ENCODE peak calls at places on chromosome 5, in four cellular contexts. N is IMR-90, X is K562, W is GM12878. Q is an unnamed sample.

GRCh38 chr5:168171901-168172717 is 119.3 kb upstream of the WWC1 start:
- DNase-seq in N (no peak), X (no peak), W (no peak), Q (no peak)

GRCh38 chr5:134328619-134329018 is 38.4 kb downstream of the CDKL3 start:
- DNase-seq in N (no peak), X (no peak), W (no peak), Q (peak)

GRCh38 chr5:136201870-136202269 is 8.9 kb upstream of the SMIM32 start:
- DNase-seq in N (no peak), X (no peak), W (no peak), Q (no peak)

GRCh38 chr5:159451197-159452052 is 121.1 kb upstream of the IL12B start:
- DNase-seq in N (peak), X (no peak), W (no peak), Q (peak)

GRCh38 chr5:96743805-96744559 is 63.8 kb downstream of the ERAP1 start:
- DNase-seq in N (no peak), X (no peak), W (no peak), Q (no peak)

GRCh38 chr5:39093351-39093749 is 19.2 kb upstream of the RICTOR start:
- DNase-seq in N (peak), X (no peak), W (no peak), Q (no peak)

GRCh38 chr5:1255081-1255561 is 29.9 kb downstream of the SLC6A18 start:
- DNase-seq in N (no peak), X (no peak), W (no peak), Q (no peak)

GRCh38 chr5:144332265-144332664 is 161.6 kb downstream of the KCTD16 start:
- DNase-seq in N (peak), X (no peak), W (no peak), Q (no peak)

GRCh38 chr5:151483647-151484046 is 36.2 kb downstream of the SLC36A1 start:
- DNase-seq in N (no peak), X (no peak), W (no peak), Q (no peak)

GRCh38 chr5:14869286-14870164 is 2.1 kb downstream of the ANKH start:
- DNase-seq in N (no peak), X (no peak), W (no peak), Q (no peak)

GRCh38 chr5:172106511-172107356 is 81.3 kb downstream of the STK10 start:
- DNase-seq in N (no peak), X (peak), W (peak), Q (peak)

GRCh38 chr5:141260458-141261237 is 15.5 kb downstream of the PCDHB15 start:
- DNase-seq in N (peak), X (no peak), W (no peak), Q (peak)

GRCh38 chr5:174078416-174078815 is 32.9 kb downstream of the NSG2 start:
- DNase-seq in N (no peak), X (no peak), W (no peak), Q (no peak)

GRCh38 chr5:167633931-167634341 is 657.5 kb upstream of the WWC1 start:
- DNase-seq in N (peak), X (no peak), W (no peak), Q (no peak)

GRCh38 chr5:125372694-125373621 is 626.5 kb upstream of the ZNF608 start:
- DNase-seq in N (peak), X (no peak), W (no peak), Q (no peak)

GRCh38 chr5:110054240-110054639 is 364.5 kb downstream of the MAN2A1 start:
- DNase-seq in N (peak), X (peak), W (peak), Q (peak)

GRCh38 chr5:72597456-72597948 is 90.3 kb upstream of the ZNF366 start:
- DNase-seq in N (peak), X (peak), W (no peak), Q (peak)

GRCh38 chr5:69206528-69207190 is 17.3 kb downstream of the CENPH start:
- DNase-seq in N (peak), X (no peak), W (no peak), Q (no peak)

GRCh38 chr5:73030995-73031394 is 75.2 kb downstream of the FCHO2 start:
- DNase-seq in N (peak), X (no peak), W (no peak), Q (peak)

GRCh38 chr5:74875994-74876791 is 10.0 kb upstream of the FAM169A start:
- DNase-seq in N (no peak), X (no peak), W (no peak), Q (no peak)

GRCh38 chr5:14039063-14039462 is 94.6 kb upstream of the DNAH5 start:
- DNase-seq in N (peak), X (no peak), W (no peak), Q (peak)

GRCh38 chr5:146697211-146697610 is 181.2 kb upstream of the GPR151 start:
- DNase-seq in N (no peak), X (no peak), W (no peak), Q (no peak)

GRCh38 chr5:130871346-130872086 is 293.5 kb downstream of the HINT1 start:
- DNase-seq in N (peak), X (peak), W (no peak), Q (peak)

GRCh38 chr5:132184588-132184987 is 43.1 kb downstream of the P4HA2 start:
- DNase-seq in N (no peak), X (peak), W (no peak), Q (no peak)

GRCh38 chr5:103127292-103127691 is 7.2 kb downstream of the PPIP5K2 start:
- DNase-seq in N (no peak), X (no peak), W (no peak), Q (no peak)

GRCh38 chr5:104081232-104081631 is 518.6 kb upstream of the NUDT12 start:
- DNase-seq in N (no peak), X (no peak), W (no peak), Q (no peak)

GRCh38 chr5:114362197-114362976 is 517 bp downstream of the KCNN2 start:
- DNase-seq in N (peak), X (no peak), W (no peak), Q (peak)

GRCh38 chr5:137344723-137345322 is 154.3 kb downstream of the SPOCK1 start:
- DNase-seq in N (peak), X (peak), W (no peak), Q (peak)

GRCh38 chr5:169717298-169717697 is 80.2 kb downstream of the DOCK2 start:
- DNase-seq in N (peak), X (no peak), W (no peak), Q (no peak)

GRCh38 chr5:139710370-139711066 is 62.4 kb downstream of the CXXC5 start:
- DNase-seq in N (peak), X (peak), W (no peak), Q (no peak)

GRCh38 chr5:82150562-82150961 is 127.6 kb downstream of the RPS23 start:
- DNase-seq in N (no peak), X (no peak), W (no peak), Q (no peak)

GRCh38 chr5:87411586-87412416 is 929 bp downstream of the CCNH start:
- DNase-seq in N (peak), X (peak), W (no peak), Q (peak)

GRCh38 chr5:79787448-79787847 is 97.8 kb downstream of the CMYA5 start:
- DNase-seq in N (no peak), X (no peak), W (no peak), Q (no peak)
- TF ChIP-seq ELK1 in N (no peak), X (no peak), W (no peak), Q (no peak)

GRCh38 chr5:56406838-56407237 is 173.7 kb upstream of the ANKRD55 start:
- DNase-seq in N (peak), X (no peak), W (no peak), Q (no peak)

GRCh38 chr5:56406221-56406620 is 173.1 kb upstream of the ANKRD55 start:
- DNase-seq in N (no peak), X (no peak), W (no peak), Q (peak)

GRCh38 chr5:56402273-56403223 is 169.4 kb upstream of the ANKRD55 start:
- DNase-seq in N (no peak), X (no peak), W (no peak), Q (no peak)

GRCh38 chr5:56405536-56405935 is 172.4 kb upstream of the ANKRD55 start:
- DNase-seq in N (no peak), X (no peak), W (no peak), Q (no peak)

GRCh38 chr5:56405116-56405515 is 172.0 kb upstream of the ANKRD55 start:
- DNase-seq in N (no peak), X (no peak), W (no peak), Q (no peak)
- TF ChIP-seq RFX5 in N (no peak), X (no peak), W (no peak), Q (no peak)

GRCh38 chr5:98827161-98827560 is 53.7 kb downstream of the RGMB start:
- DNase-seq in N (peak), X (peak), W (no peak), Q (peak)
- TF ChIP-seq ELK1 in N (no peak), X (no peak), W (no peak), Q (no peak)

GRCh38 chr5:133227082-133227481 is 175.3 kb downstream of the HSPA4 start:
- DNase-seq in N (no peak), X (peak), W (no peak), Q (no peak)
- TF ChIP-seq RFX5 in N (no peak), X (no peak), W (no peak), Q (no peak)

GRCh38 chr5:10192309-10192708 is 57.4 kb downstream of the ATPSCKMT start:
- DNase-seq in N (peak), X (no peak), W (no peak), Q (no peak)
- TF ChIP-seq ELK1 in N (no peak), X (no peak), W (no peak), Q (no peak)

DNA sequence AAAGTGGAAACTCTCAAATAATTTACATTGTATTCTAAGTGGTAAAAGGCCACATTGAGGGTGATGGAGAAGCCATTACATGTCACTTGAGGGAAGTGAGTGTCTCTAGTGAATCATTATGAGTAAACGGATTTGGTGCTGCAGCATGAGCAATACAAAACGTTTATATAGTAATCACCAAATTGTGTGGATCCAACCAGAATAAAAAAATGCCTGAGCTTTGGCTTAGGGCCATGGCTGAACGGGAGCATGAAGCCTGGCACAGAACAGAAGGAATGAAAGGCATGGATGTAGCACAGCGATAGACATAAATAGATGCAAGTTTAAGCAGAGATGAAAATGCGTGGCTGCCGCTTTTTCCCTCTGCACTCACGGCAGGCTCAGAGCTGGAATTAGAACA is 58.3 kb downstream of the PTTG1 start:
- DNase-seq in N (peak), X (no peak), W (no peak), Q (no peak)
- TF ChIP-seq RFX5 in N (no peak), X (no peak), W (no peak), Q (no peak)

GRCh38 chr5:179142434-179143198 is 82.4 kb downstream of the ZNF354C start:
- DNase-seq in N (peak), X (no peak), W (no peak), Q (no peak)

GRCh38 chr5:179139936-179140235 is 79.7 kb downstream of the ZNF354C start:
- DNase-seq in N (no peak), X (no peak), W (no peak), Q (no peak)

GRCh38 chr5:179140293-179140692 is 80.1 kb downstream of the ZNF354C start:
- DNase-seq in N (no peak), X (no peak), W (no peak), Q (no peak)

GRCh38 chr5:179143446-179143845 is 83.3 kb downstream of the ZNF354C start:
- DNase-seq in N (peak), X (peak), W (no peak), Q (no peak)

DNA sequence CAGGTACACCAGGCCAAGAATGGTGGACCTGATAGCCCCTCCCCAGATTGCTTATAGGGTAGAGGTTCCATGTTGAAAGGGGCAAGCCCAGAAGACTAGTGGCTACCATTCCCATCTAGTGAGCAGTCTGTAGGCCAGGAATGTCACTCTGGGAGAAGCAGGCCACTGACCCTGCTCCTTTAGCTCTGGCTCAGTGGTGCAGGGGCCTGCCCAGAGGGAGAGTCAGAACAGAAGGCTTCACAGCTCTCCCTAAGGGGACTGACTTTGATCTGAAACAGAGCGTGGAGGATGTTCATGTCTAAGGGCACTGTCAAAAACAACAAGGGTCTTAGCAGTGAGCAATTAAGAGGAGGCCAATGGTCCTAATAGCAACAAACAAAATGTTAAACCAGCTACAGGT is 81.7 kb downstream of the ZNF354C start:
- DNase-seq in N (no peak), X (no peak), W (no peak), Q (no peak)
- TF ChIP-seq ELK1 in N (no peak), X (no peak), W (no peak), Q (no peak)

GRCh38 chr5:115544371-115545064 is at the start of gene FEM1C:
- DNase-seq in N (peak), X (peak), W (peak), Q (peak)
- TF ChIP-seq RFX5 in N (no peak), X (no peak), W (no peak), Q (no peak)

GRCh38 chr5:142403583-142403982 is 78.8 kb upstream of the SPRY4 start:
- DNase-seq in N (no peak), X (no peak), W (no peak), Q (no peak)
- TF ChIP-seq ELK1 in N (no peak), X (no peak), W (no peak), Q (no peak)

GRCh38 chr5:34651791-34652190 is 4.3 kb upstream of the RAI14 start:
- DNase-seq in N (no peak), X (no peak), W (no peak), Q (no peak)

GRCh38 chr5:34653708-34654107 is 2.4 kb upstream of the RAI14 start:
- DNase-seq in N (no peak), X (no peak), W (no peak), Q (no peak)

GRCh38 chr5:34652466-34652865 is 3.7 kb upstream of the RAI14 start:
- DNase-seq in N (no peak), X (no peak), W (no peak), Q (no peak)

GRCh38 chr5:34655354-34655991 is 655 bp upstream of the RAI14 start:
- DNase-seq in N (peak), X (peak), W (no peak), Q (peak)

DNA sequence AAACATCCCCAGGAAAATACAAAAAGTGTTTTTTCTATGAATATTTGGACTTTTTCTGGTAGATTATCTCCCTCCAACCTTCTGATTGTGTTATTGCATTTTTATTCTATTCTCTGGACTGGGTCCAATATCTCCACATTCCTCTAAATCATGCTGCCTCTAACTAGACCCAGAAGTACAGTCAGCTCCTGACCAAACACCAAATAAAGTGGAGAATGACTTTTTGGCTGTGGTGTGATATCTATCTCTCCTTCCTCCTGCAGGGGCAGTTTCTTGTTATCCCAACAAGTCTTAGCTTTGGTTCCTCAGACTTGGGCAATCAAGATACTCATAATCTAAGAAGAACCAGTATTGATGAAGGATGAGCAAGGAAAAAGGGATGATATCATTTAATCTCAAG is 3.2 kb upstream of the RAI14 start:
- DNase-seq in N (peak), X (no peak), W (no peak), Q (no peak)
- TF ChIP-seq RFX5 in N (no peak), X (no peak), W (no peak), Q (no peak)